ENCODE peak calls at places on chromosomes 5 and 9, in seven cellular contexts. J, U, D, K, C, H and Z are unnamed samples.
A peak's percentile ranks its signal among the peaks of the same experiment; 100 is the strongest.

GRCh38 chr5:67030289-67031069 is 166.1 kb downstream of the CD180 start:
- DNase-seq in J (no peak), K (no peak), H (peak; percentile 48), U (no peak), C (peak; percentile 38), D (no peak), Z (no peak)

GRCh38 chr5:139704748-139705147 is 56.6 kb downstream of the CXXC5 start:
- DNase-seq in D (no peak), J (no peak), H (no peak), U (no peak), K (no peak), C (no peak), Z (no peak)

GRCh38 chr9:14106699-14107098 is 207.2 kb downstream of the NFIB start:
- DNase-seq in U (no peak), J (no peak), C (no peak), K (no peak), H (no peak), D (no peak), Z (no peak)

GRCh38 chr5:143737073-143737472 is 74.9 kb upstream of the HMHB1 start:
- DNase-seq in J (no peak), K (no peak), D (no peak), C (no peak), U (no peak), H (no peak), Z (no peak)

GRCh38 chr5:140178482-140179116 is 3.6 kb downstream of the CYSTM1 start:
- DNase-seq in C (no peak), K (no peak), U (no peak), D (no peak), H (no peak), J (no peak), Z (no peak)

GRCh38 chr5:79499640-79500273 is 14.2 kb downstream of the HOMER1 start:
- DNase-seq in K (no peak), C (no peak), H (no peak), J (no peak), D (no peak), U (no peak), Z (no peak)

GRCh38 chr9:132319421-132320110 is 35.2 kb downstream of the SETX start:
- DNase-seq in J (peak; percentile 78), H (peak; percentile 59), D (no peak), C (peak; percentile 49), K (no peak), U (no peak), Z (no peak)

GRCh38 chr5:151892393-151892792 is 32.3 kb downstream of the GLRA1 start:
- DNase-seq in J (no peak), D (no peak), C (no peak), H (no peak), K (no peak), U (no peak), Z (no peak)

GRCh38 chr5:169997736-169998284 is 17.5 kb upstream of the INSYN2B start:
- DNase-seq in C (no peak), U (no peak), H (no peak), K (no peak), J (no peak), D (no peak), Z (no peak)